ENCODE peak calls at places on chromosome 11, in eight cellular contexts. One of them, this sample, is unnamed.
A peak's percentile ranks its signal among the peaks of the same experiment; 100 is the strongest.

GRCh38 chr11:94183886-94184264 is 55.2 kb downstream of the PANX1 start:
- DNase-seq in stomach: peak; percentile 80
- DNase-seq in vagina: no peak
- DNase-seq in HepG2: peak; percentile 33
- DNase-seq in GM23338: peak; percentile 83
- DNase-seq in transverse colon: peak; percentile 73
- DNase-seq in HCT116: peak; percentile 49
- DNase-seq in SK-N-SH: peak; percentile 33
- DNase-seq in this sample: no peak

GRCh38 chr11:107666911-107667568 is 44.8 kb downstream of the SLN start:
- DNase-seq in stomach: no peak
- DNase-seq in vagina: no peak
- DNase-seq in transverse colon: no peak
- DNase-seq in HCT116: no peak
- DNase-seq in SK-N-SH: no peak
- DNase-seq in GM23338: peak; percentile 59
- DNase-seq in HepG2: no peak
- DNase-seq in this sample: no peak

GRCh38 chr11:1223346-1224108 is 661 bp downstream of the MUC5B start:
- DNase-seq in HepG2: no peak
- DNase-seq in SK-N-SH: peak; percentile 26
- DNase-seq in HCT116: no peak
- DNase-seq in vagina: no peak
- DNase-seq in transverse colon: peak; percentile 36
- DNase-seq in stomach: no peak
- DNase-seq in GM23338: no peak
- DNase-seq in this sample: peak; percentile 61

GRCh38 chr11:95371147-95371546 is 140.1 kb upstream of the SESN3 start:
- DNase-seq in HepG2: no peak
- DNase-seq in GM23338: no peak
- DNase-seq in SK-N-SH: no peak
- DNase-seq in stomach: no peak
- DNase-seq in HCT116: no peak
- DNase-seq in vagina: no peak
- DNase-seq in transverse colon: no peak
- DNase-seq in this sample: no peak

GRCh38 chr11:44484211-44484610 is 81.3 kb upstream of the CD82 start:
- DNase-seq in HepG2: peak; percentile 16
- DNase-seq in stomach: no peak
- DNase-seq in vagina: no peak
- DNase-seq in transverse colon: no peak
- DNase-seq in SK-N-SH: peak; percentile 68
- DNase-seq in GM23338: peak; percentile 62
- DNase-seq in HCT116: peak; percentile 8
- DNase-seq in this sample: no peak

GRCh38 chr11:67395555-67396257 is 3.9 kb downstream of the RAD9A start:
- DNase-seq in transverse colon: no peak
- DNase-seq in SK-N-SH: no peak
- DNase-seq in vagina: no peak
- DNase-seq in GM23338: no peak
- DNase-seq in HCT116: no peak
- DNase-seq in HepG2: no peak
- DNase-seq in stomach: no peak
- DNase-seq in this sample: peak; percentile 75

GRCh38 chr11:303359-303758 is 4.0 kb upstream of the IFITM5 start:
- DNase-seq in transverse colon: no peak
- DNase-seq in SK-N-SH: no peak
- DNase-seq in HepG2: no peak
- DNase-seq in HCT116: no peak
- DNase-seq in stomach: no peak
- DNase-seq in GM23338: no peak
- DNase-seq in vagina: no peak
- DNase-seq in this sample: peak; percentile 79

GRCh38 chr11:108606495-108607160 is 13.1 kb upstream of the EXPH5 start:
- DNase-seq in vagina: no peak
- DNase-seq in HCT116: no peak
- DNase-seq in GM23338: no peak
- DNase-seq in SK-N-SH: no peak
- DNase-seq in stomach: no peak
- DNase-seq in transverse colon: no peak
- DNase-seq in HepG2: no peak
- DNase-seq in this sample: no peak

GRCh38 chr11:13249992-13250391 is 27.6 kb upstream of the BMAL1 start:
- DNase-seq in GM23338: peak; percentile 45
- DNase-seq in SK-N-SH: no peak
- DNase-seq in stomach: no peak
- DNase-seq in HCT116: no peak
- DNase-seq in transverse colon: no peak
- DNase-seq in vagina: no peak
- DNase-seq in HepG2: no peak
- DNase-seq in this sample: no peak

GRCh38 chr11:84383571-84383970 is 1097.4 kb upstream of the CCDC90B start:
- DNase-seq in stomach: no peak
- DNase-seq in GM23338: no peak
- DNase-seq in vagina: no peak
- DNase-seq in HCT116: no peak
- DNase-seq in transverse colon: no peak
- DNase-seq in HepG2: no peak
- DNase-seq in SK-N-SH: no peak
- DNase-seq in this sample: no peak

GRCh38 chr11:122040476-122040875 is 75.5 kb downstream of the BLID start:
- DNase-seq in vagina: no peak
- DNase-seq in GM23338: peak; percentile 15
- DNase-seq in transverse colon: no peak
- DNase-seq in SK-N-SH: no peak
- DNase-seq in HCT116: no peak
- DNase-seq in HepG2: no peak
- DNase-seq in stomach: no peak
- DNase-seq in this sample: no peak

GRCh38 chr11:8333431-8334401 is 70.0 kb upstream of the LMO1 start:
- DNase-seq in stomach: no peak
- DNase-seq in SK-N-SH: no peak
- DNase-seq in GM23338: no peak
- DNase-seq in HepG2: no peak
- DNase-seq in transverse colon: no peak
- DNase-seq in HCT116: no peak
- DNase-seq in vagina: no peak
- DNase-seq in this sample: no peak

GRCh38 chr11:128759597-128759996 is 65.7 kb downstream of the FLI1 start:
- DNase-seq in SK-N-SH: no peak
- DNase-seq in stomach: no peak
- DNase-seq in GM23338: no peak
- DNase-seq in HCT116: no peak
- DNase-seq in HepG2: no peak
- DNase-seq in vagina: no peak
- DNase-seq in transverse colon: no peak
- DNase-seq in this sample: no peak

GRCh38 chr11:76974179-76974891 is 59.9 kb upstream of the B3GNT6 start:
- DNase-seq in transverse colon: no peak
- DNase-seq in HepG2: no peak
- DNase-seq in GM23338: no peak
- DNase-seq in stomach: no peak
- DNase-seq in vagina: no peak
- DNase-seq in HCT116: no peak
- DNase-seq in SK-N-SH: no peak
- DNase-seq in this sample: no peak

GRCh38 chr11:102850973-102851745 is 7.8 kb upstream of the MMP3 start:
- DNase-seq in vagina: no peak
- DNase-seq in SK-N-SH: no peak
- DNase-seq in HCT116: no peak
- DNase-seq in transverse colon: peak; percentile 15
- DNase-seq in stomach: no peak
- DNase-seq in HepG2: no peak
- DNase-seq in GM23338: no peak
- DNase-seq in this sample: no peak

GRCh38 chr11:133582731-133583130 is 50.4 kb upstream of the OPCML start:
- DNase-seq in vagina: no peak
- DNase-seq in GM23338: no peak
- DNase-seq in transverse colon: no peak
- DNase-seq in stomach: no peak
- DNase-seq in SK-N-SH: no peak
- DNase-seq in HepG2: no peak
- DNase-seq in HCT116: no peak
- DNase-seq in this sample: no peak

GRCh38 chr11:132278801-132279574 is 908.6 kb downstream of the NTM start:
- DNase-seq in GM23338: peak; percentile 46
- DNase-seq in transverse colon: no peak
- DNase-seq in vagina: no peak
- DNase-seq in SK-N-SH: no peak
- DNase-seq in HepG2: no peak
- DNase-seq in HCT116: no peak
- DNase-seq in stomach: no peak
- DNase-seq in this sample: no peak

GRCh38 chr11:18235935-18236334 is 667 bp downstream of the SAA4 start:
- DNase-seq in SK-N-SH: no peak
- DNase-seq in stomach: no peak
- DNase-seq in HCT116: no peak
- DNase-seq in GM23338: no peak
- DNase-seq in HepG2: no peak
- DNase-seq in transverse colon: no peak
- DNase-seq in vagina: no peak
- DNase-seq in this sample: no peak

GRCh38 chr11:44363116-44363515 is 53.2 kb upstream of the ALX4 start:
- DNase-seq in GM23338: no peak
- DNase-seq in transverse colon: no peak
- DNase-seq in stomach: no peak
- DNase-seq in vagina: no peak
- DNase-seq in HCT116: no peak
- DNase-seq in SK-N-SH: no peak
- DNase-seq in HepG2: no peak
- DNase-seq in this sample: no peak

GRCh38 chr11:120295110-120295509 is 30.0 kb upstream of the TLCD5 start:
- DNase-seq in HCT116: no peak
- DNase-seq in HepG2: no peak
- DNase-seq in transverse colon: peak; percentile 23
- DNase-seq in vagina: no peak
- DNase-seq in stomach: peak; percentile 66
- DNase-seq in GM23338: no peak
- DNase-seq in SK-N-SH: peak; percentile 72
- DNase-seq in this sample: no peak

GRCh38 chr11:65125197-65126056 is 3.3 kb downstream of the MRPL49 start:
- DNase-seq in HepG2: no peak
- DNase-seq in GM23338: no peak
- DNase-seq in vagina: no peak
- DNase-seq in SK-N-SH: no peak
- DNase-seq in HCT116: no peak
- DNase-seq in stomach: no peak
- DNase-seq in transverse colon: no peak
- DNase-seq in this sample: no peak

GRCh38 chr11:61893981-61894380 is 2.6 kb upstream of the FADS3 start:
- DNase-seq in transverse colon: no peak
- DNase-seq in GM23338: no peak
- DNase-seq in stomach: no peak
- DNase-seq in HCT116: no peak
- DNase-seq in HepG2: no peak
- DNase-seq in vagina: no peak
- DNase-seq in SK-N-SH: no peak
- DNase-seq in this sample: no peak

GRCh38 chr11:59767212-59767611 is 12.0 kb downstream of the STX3 start:
- DNase-seq in stomach: no peak
- DNase-seq in SK-N-SH: no peak
- DNase-seq in transverse colon: no peak
- DNase-seq in HepG2: no peak
- DNase-seq in HCT116: no peak
- DNase-seq in vagina: no peak
- DNase-seq in GM23338: no peak
- DNase-seq in this sample: no peak
- H3K27ac ChIP-seq in stomach: peak overlapping the region; percentile 50
- H3K27ac ChIP-seq in SK-N-SH: no peak overlapping the region
- H3K27ac ChIP-seq in transverse colon: peak overlapping the region; percentile 64
- H3K27ac ChIP-seq in HepG2: no peak overlapping the region
- H3K27ac ChIP-seq in HCT116: no peak overlapping the region
- H3K27ac ChIP-seq in vagina: no peak overlapping the region
- H3K27ac ChIP-seq in GM23338: no peak overlapping the region
- H3K27ac ChIP-seq in this sample: peak overlapping the region; percentile 55

GRCh38 chr11:117220568-117220967 is 11.3 kb downstream of the PCSK7 start:
- DNase-seq in vagina: no peak
- DNase-seq in stomach: no peak
- DNase-seq in HepG2: no peak
- DNase-seq in transverse colon: no peak
- DNase-seq in HCT116: no peak
- DNase-seq in SK-N-SH: no peak
- DNase-seq in GM23338: no peak
- DNase-seq in this sample: no peak
- TF ChIP-seq POLR2AphosphoS5 in vagina: peak; percentile 33
- TF ChIP-seq POLR2AphosphoS5 in stomach: peak; percentile 80
- TF ChIP-seq POLR2AphosphoS5 in HepG2: no peak
- TF ChIP-seq POLR2AphosphoS5 in transverse colon: peak; percentile 19
- TF ChIP-seq POLR2AphosphoS5 in HCT116: no peak
- TF ChIP-seq POLR2AphosphoS5 in SK-N-SH: no peak
- TF ChIP-seq POLR2AphosphoS5 in GM23338: no peak
- TF ChIP-seq POLR2AphosphoS5 in this sample: peak; percentile 65

GRCh38 chr11:118215262-118215661 is 9.5 kb downstream of the JAML start:
- DNase-seq in transverse colon: no peak
- DNase-seq in SK-N-SH: no peak
- DNase-seq in HepG2: no peak
- DNase-seq in stomach: no peak
- DNase-seq in vagina: no peak
- DNase-seq in GM23338: no peak
- DNase-seq in HCT116: no peak
- DNase-seq in this sample: no peak
- H3K4me1 ChIP-seq in transverse colon: peaks cover 29% of the 10 kb centered on the region
- H3K4me1 ChIP-seq in SK-N-SH: no peaks in the 10 kb centered on the region
- H3K4me1 ChIP-seq in HepG2: peaks cover 75% of the 10 kb centered on the region
- H3K4me1 ChIP-seq in stomach: peaks cover 24% of the 10 kb centered on the region
- H3K4me1 ChIP-seq in vagina: no peaks in the 10 kb centered on the region
- H3K4me1 ChIP-seq in GM23338: peaks cover 43% of the 10 kb centered on the region
- H3K4me1 ChIP-seq in HCT116: no peaks in the 10 kb centered on the region
- H3K4me1 ChIP-seq in this sample: peaks cover 50% of the 10 kb centered on the region

GRCh38 chr11:22189660-22190059 is 3.2 kb upstream of the ANO5 start:
- DNase-seq in stomach: no peak
- DNase-seq in HCT116: no peak
- DNase-seq in transverse colon: no peak
- DNase-seq in vagina: no peak
- DNase-seq in SK-N-SH: no peak
- DNase-seq in HepG2: no peak
- DNase-seq in GM23338: no peak
- DNase-seq in this sample: no peak
- H3K27ac ChIP-seq in stomach: no peak overlapping the region
- H3K27ac ChIP-seq in HCT116: no peak overlapping the region
- H3K27ac ChIP-seq in transverse colon: no peak overlapping the region
- H3K27ac ChIP-seq in vagina: no peak overlapping the region
- H3K27ac ChIP-seq in SK-N-SH: no peak overlapping the region
- H3K27ac ChIP-seq in HepG2: no peak overlapping the region
- H3K27ac ChIP-seq in GM23338: no peak overlapping the region
- H3K27ac ChIP-seq in this sample: no peak overlapping the region

GRCh38 chr11:47395225-47396048 is 13.0 kb upstream of the SLC39A13 start:
- DNase-seq in HCT116: no peak
- DNase-seq in HepG2: no peak
- DNase-seq in GM23338: no peak
- DNase-seq in SK-N-SH: no peak
- DNase-seq in stomach: no peak
- DNase-seq in transverse colon: no peak
- DNase-seq in vagina: no peak
- DNase-seq in this sample: peak; percentile 90
- TF ChIP-seq POLR2AphosphoS5 in HCT116: no peak
- TF ChIP-seq POLR2AphosphoS5 in HepG2: no peak
- TF ChIP-seq POLR2AphosphoS5 in GM23338: no peak
- TF ChIP-seq POLR2AphosphoS5 in SK-N-SH: no peak
- TF ChIP-seq POLR2AphosphoS5 in stomach: no peak
- TF ChIP-seq POLR2AphosphoS5 in transverse colon: no peak
- TF ChIP-seq POLR2AphosphoS5 in vagina: peak; percentile 0
- TF ChIP-seq POLR2AphosphoS5 in this sample: no peak